ENCODE peak calls at places on chromosomes 4 and X, in ten cellular contexts. M is occipital lobe; D is central memory CD4-positive, alpha-beta T cell; L is iris pigment epithelial cell; J is kidney; E is CD8-positive, alpha-beta memory T cell; R is NCI-H82; S is RPMI7951; C is T-helper 9 cell; G is non-pigmented ciliary epithelial cell. K is an unnamed sample.

GRCh38 chrX:44232100-44232499 is 111.4 kb downstream of the EFHC2 start:
- DNase-seq in G (no peak), L (no peak), J (no peak), R (no peak), E (no peak), D (no peak), C (no peak), M (no peak), S (no peak), K (no peak)

GRCh38 chr4:87026795-87027495 is 92.1 kb downstream of the AFF1 start:
- DNase-seq in C (no peak), D (no peak), L (no peak), M (no peak), G (no peak), E (no peak), J (no peak), R (no peak), S (no peak), K (no peak)

GRCh38 chr4:18524667-18525066 is 503.1 kb upstream of the LCORL start:
- DNase-seq in R (no peak), M (no peak), L (no peak), D (no peak), C (no peak), J (no peak), S (no peak), E (no peak), G (no peak), K (no peak)

GRCh38 chr4:2432991-2433530 is 14.3 kb downstream of the CFAP99 start:
- DNase-seq in G (no peak), E (no peak), C (no peak), J (peak), S (peak), L (peak), M (peak), D (no peak), R (no peak), K (peak)

GRCh38 chr4:165384608-165385007 is 5.8 kb downstream of the CPE start:
- DNase-seq in J (no peak), E (no peak), M (no peak), R (peak), D (no peak), L (no peak), G (no peak), C (no peak), S (peak), K (peak)

GRCh38 chr4:131091896-131092295 is 1995.9 kb downstream of the C4orf33 start:
- DNase-seq in C (no peak), G (peak), S (no peak), L (peak), D (no peak), E (no peak), J (no peak), M (no peak), R (peak), K (peak)

GRCh38 chr4:7675612-7676320 is 241.0 kb upstream of the PSAPL1 start:
- DNase-seq in R (no peak), D (no peak), J (no peak), L (no peak), M (no peak), E (no peak), G (no peak), S (no peak), C (no peak), K (no peak)

GRCh38 chr4:77579406-77580076 is 26.1 kb upstream of the CXCL13 start:
- DNase-seq in R (no peak), C (no peak), M (no peak), E (no peak), L (peak), J (no peak), D (no peak), S (peak), G (peak), K (peak)

GRCh38 chr4:121182296-121182695 is 18.2 kb upstream of the TNIP3 start:
- DNase-seq in R (no peak), D (peak), S (peak), M (no peak), E (no peak), G (no peak), L (peak), C (no peak), J (no peak), K (peak)

GRCh38 chr4:155009288-155009687 is 199.1 kb upstream of the NPY2R start:
- DNase-seq in G (no peak), J (no peak), M (no peak), D (no peak), L (no peak), C (no peak), S (no peak), R (no peak), E (no peak), K (no peak)

GRCh38 chr4:184807797-184808718 is 17.7 kb downstream of the ACSL1 start:
- DNase-seq in E (no peak), G (no peak), S (peak), J (no peak), M (peak), L (peak), D (no peak), C (no peak), R (peak), K (peak)

GRCh38 chr4:151940290-151940689 is 179.5 kb upstream of the GATB start:
- DNase-seq in E (no peak), L (no peak), M (no peak), C (no peak), D (peak), S (no peak), J (no peak), R (no peak), G (no peak), K (no peak)

GRCh38 chr4:121072080-121072835 is at the start of gene NDNF:
- DNase-seq in C (peak), R (peak), S (peak), M (no peak), L (peak), G (no peak), J (peak), E (peak), D (peak), K (peak)

GRCh38 chr4:54882616-54883015 is 224.9 kb downstream of the KIT start:
- DNase-seq in G (no peak), L (peak), E (no peak), J (no peak), R (no peak), M (no peak), D (no peak), S (no peak), C (no peak), K (no peak)

GRCh38 chr4:162201673-162202072 is 37.9 kb upstream of the FSTL5 start:
- DNase-seq in G (peak), D (no peak), J (no peak), M (no peak), R (no peak), E (no peak), C (no peak), L (peak), S (peak), K (no peak)

GRCh38 chrX:275967-276587 is 5.1 kb upstream of the PLCXD1 start:
- DNase-seq in M (no peak), R (no peak), J (peak), G (no peak), D (peak), C (peak), E (peak), L (no peak), S (peak), K (peak)

GRCh38 chrX:103861200-103861599 is 29.1 kb upstream of the RAB9B start:
- DNase-seq in G (no peak), C (no peak), L (no peak), S (no peak), M (no peak), E (no peak), D (no peak), R (no peak), J (no peak), K (no peak)

GRCh38 chr4:37528161-37528560 is 158.0 kb downstream of the RELL1 start:
- DNase-seq in R (no peak), G (no peak), C (no peak), L (no peak), S (peak), D (no peak), J (no peak), M (no peak), E (no peak), K (no peak)

GRCh38 chr4:128310266-128310697 is 22.7 kb upstream of the PGRMC2 start:
- DNase-seq in M (no peak), R (peak), L (peak), C (no peak), S (peak), E (no peak), J (no peak), G (no peak), D (no peak), K (peak)

GRCh38 chrX:121165930-121166359 is 118.5 kb downstream of the GLUD2 start:
- DNase-seq in M (no peak), S (no peak), R (no peak), G (no peak), D (no peak), E (no peak), L (peak), J (no peak), C (no peak), K (no peak)

GRCh38 chrX:14936561-14936960 is 63.3 kb downstream of the MOSPD2 start:
- DNase-seq in M (no peak), S (peak), G (no peak), J (no peak), C (no peak), D (no peak), R (no peak), E (no peak), L (peak), K (peak)

GRCh38 chrX:15877380-15877779 is 22.8 kb upstream of the AP1S2 start:
- DNase-seq in D (no peak), R (no peak), J (no peak), E (no peak), S (peak), L (peak), C (no peak), M (no peak), G (peak), K (peak)

GRCh38 chr4:2417765-2418651 is at the start of gene ZFYVE28:
- DNase-seq in S (peak), C (no peak), L (peak), E (no peak), J (peak), M (no peak), G (no peak), D (no peak), R (peak), K (peak)

GRCh38 chr4:76987153-76987562 is 37.6 kb downstream of the SEPTIN11 start:
- DNase-seq in M (no peak), L (peak), D (no peak), C (no peak), J (no peak), E (no peak), R (no peak), S (peak), G (peak), K (peak)

GRCh38 chrX:36214924-36215323 is 295.4 kb downstream of the CFAP47 start:
- DNase-seq in M (no peak), R (no peak), S (no peak), E (no peak), C (no peak), J (no peak), L (no peak), D (no peak), G (no peak), K (no peak)

GRCh38 chr4:83170952-83171399 is 56.4 kb upstream of the PLAC8 start:
- DNase-seq in M (no peak), C (no peak), E (no peak), D (no peak), R (no peak), L (no peak), S (no peak), G (no peak), J (no peak), K (no peak)

GRCh38 chrX:42149786-42150185 is 226.4 kb upstream of the CASK start:
- DNase-seq in G (no peak), S (peak), E (no peak), D (no peak), C (no peak), L (no peak), R (peak), M (no peak), J (no peak), K (no peak)

GRCh38 chr4:2006367-2006766 is 2.4 kb downstream of the NELFA start:
- DNase-seq in D (no peak), L (no peak), J (no peak), E (no peak), G (no peak), S (no peak), C (no peak), M (no peak), R (no peak), K (no peak)

GRCh38 chr4:3438847-3439180 is 3.0 kb upstream of the HGFAC start:
- DNase-seq in C (no peak), E (no peak), M (no peak), S (no peak), G (no peak), R (no peak), J (no peak), L (no peak), D (no peak), K (no peak)

GRCh38 chr4:2910409-2910808 is 52.8 kb downstream of the NOP14 start:
- DNase-seq in G (no peak), L (no peak), E (no peak), M (no peak), R (no peak), J (peak), S (no peak), C (no peak), D (no peak), K (no peak)